ENCODE peak calls at places on chromosomes 13 and 19, in six cellular contexts. B, O, A, V, X and C are unnamed samples. For H3K4me1, the result is how much of the 10 kb centered on the place peaks cover.

GRCh38 chr19:19595171-19595701 is 23.3 kb downstream of the PBX4 start:
- DNase-seq in X (peak), V (no peak), A (peak), B (no peak), O (no peak), C (no peak)

GRCh38 chr13:30340367-30341184 is 33.2 kb upstream of the KATNAL1 start:
- DNase-seq in A (peak), V (no peak), B (peak), X (peak), O (peak), C (no peak)

GRCh38 chr19:50890422-50891252 is 17.4 kb downstream of the KLK2 start:
- DNase-seq in A (peak), O (no peak), V (no peak), B (no peak), X (no peak), C (no peak)

GRCh38 chr19:3253270-3253669 is 28.8 kb downstream of the CELF5 start:
- DNase-seq in V (no peak), B (no peak), O (peak), X (no peak), A (no peak), C (no peak)

GRCh38 chr13:23018143-23018542 is 162.6 kb upstream of the SGCG start:
- DNase-seq in V (no peak), A (no peak), X (no peak), B (no peak), O (no peak), C (no peak)

GRCh38 chr19:33876192-33876591 is 79.5 kb downstream of the KCTD15 start:
- DNase-seq in V (no peak), B (no peak), O (no peak), X (no peak), A (no peak), C (no peak)

GRCh38 chr19:29687244-29687896 is 22.1 kb downstream of the PLEKHF1 start:
- DNase-seq in B (no peak), O (no peak), A (peak), X (peak), V (no peak), C (no peak)

GRCh38 chr19:49436381-49437017 is 4.8 kb downstream of the SLC17A7 start:
- DNase-seq in O (peak), B (peak), A (no peak), V (peak), X (no peak), C (no peak)

GRCh38 chr13:30577381-30577780 is 40.3 kb upstream of the USPL1 start:
- DNase-seq in O (peak), X (peak), V (no peak), A (peak), B (no peak), C (no peak)

GRCh38 chr13:77536358-77536757 is 852 bp downstream of the SCEL start:
- DNase-seq in X (no peak), B (no peak), O (no peak), A (peak), V (no peak), C (no peak)

GRCh38 chr19:6098574-6098973 is 11.7 kb downstream of the RFX2 start:
- DNase-seq in X (no peak), A (no peak), O (no peak), B (no peak), V (no peak), C (no peak)
- H3K9ac ChIP-seq in X (no peak), A (no peak), O (no peak), B (no peak), V (no peak), C (no peak)

GRCh38 chr13:107680115-107680514 is 535.2 kb downstream of the LIG4 start:
- DNase-seq in A (peak), O (peak), V (no peak), X (peak), B (no peak), C (no peak)

GRCh38 chr13:107678075-107678689 is 537.2 kb downstream of the LIG4 start:
- DNase-seq in O (peak), B (no peak), V (no peak), A (peak), X (peak), C (no peak)

GRCh38 chr13:107681611-107682010 is 533.7 kb downstream of the LIG4 start:
- DNase-seq in B (no peak), V (no peak), X (no peak), O (no peak), A (no peak), C (no peak)

GRCh38 chr13:107675847-107676550 is 539.3 kb downstream of the LIG4 start:
- DNase-seq in X (no peak), O (no peak), A (no peak), V (no peak), B (no peak), C (no peak)
- H3K4me1 ChIP-seq in X (under half), O (under half), A (under half), V (under half), B (under half), C (under half)

GRCh38 chr19:17020380-17020779 is 6.2 kb downstream of the CPAMD8 start:
- DNase-seq in O (no peak), X (no peak), A (no peak), V (no peak), B (no peak), C (no peak)
- H3K9ac ChIP-seq in O (no peak), X (no peak), A (no peak), V (no peak), B (no peak), C (no peak)

GRCh38 chr13:111589321-111589720 is 268.9 kb downstream of the TEX29 start:
- DNase-seq in X (no peak), B (no peak), A (no peak), V (peak), O (no peak), C (no peak)

GRCh38 chr13:111586291-111586690 is 265.8 kb downstream of the TEX29 start:
- DNase-seq in X (no peak), V (peak), A (no peak), O (no peak), B (no peak), C (no peak)

GRCh38 chr13:111589992-111590391 is 269.6 kb downstream of the TEX29 start:
- DNase-seq in V (no peak), X (no peak), B (no peak), O (no peak), A (no peak), C (no peak)

GRCh38 chr13:111584101-111584500 is 263.7 kb downstream of the TEX29 start:
- DNase-seq in V (no peak), X (no peak), A (no peak), O (no peak), B (peak), C (no peak)

DNA sequence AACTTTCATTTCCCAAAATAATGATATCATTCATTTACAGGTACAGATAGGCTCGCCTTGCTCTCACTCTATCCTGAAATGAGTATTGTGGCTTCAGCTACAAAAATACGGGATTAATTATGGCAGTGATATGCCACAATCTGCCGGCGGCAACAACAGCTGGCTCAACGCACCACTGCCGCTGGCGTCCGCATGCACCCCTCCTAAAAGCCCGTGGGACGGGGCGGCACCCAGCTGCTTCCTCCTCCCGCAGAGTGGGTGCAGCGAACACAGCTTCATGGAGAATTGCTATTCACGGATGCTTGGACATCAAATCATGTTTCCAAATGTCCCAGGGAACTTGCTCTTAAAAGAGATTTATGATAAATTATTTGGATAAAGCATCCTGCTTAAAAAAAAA is 266.8 kb downstream of the TEX29 start:
- DNase-seq in X (no peak), A (no peak), V (peak), B (no peak), O (no peak), C (no peak)
- H3K4me1 ChIP-seq in X (under half), A (under half), V (under half), B (under half), O (under half), C (under half)

DNA sequence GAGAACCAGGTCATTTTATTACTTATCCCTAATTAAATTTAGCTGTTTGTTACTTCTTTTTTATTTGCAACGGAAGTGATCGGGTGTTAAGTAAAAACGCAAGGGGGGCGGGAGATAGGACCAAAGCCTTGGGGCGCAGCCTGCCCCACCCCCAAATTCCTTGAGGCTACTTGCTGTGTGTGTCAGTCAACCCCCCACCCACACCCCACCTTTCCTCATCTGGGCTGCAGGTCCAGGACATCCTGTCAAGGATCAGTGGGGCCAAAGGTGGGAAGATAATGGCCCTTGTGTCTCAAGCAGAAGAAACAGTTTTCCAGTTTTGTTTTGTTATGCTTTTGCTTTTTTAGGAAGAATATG is 1.2 kb upstream of the FOXO1 start:
- DNase-seq in O (peak), A (no peak), X (no peak), B (peak), V (no peak), C (no peak)
- H3K9ac ChIP-seq in O (peak), A (peak), X (no peak), B (peak), V (peak), C (no peak)

GRCh38 chr13:64088491-64088890 is 2672.8 kb upstream of the PCDH20 start:
- DNase-seq in A (no peak), V (no peak), O (no peak), X (no peak), B (no peak), C (no peak)
- H3K4me1 ChIP-seq in A (under half), V (under half), O (under half), X (under half), B (under half), C (under half)